ENCODE peak calls at places on chromosomes 12 and 14, in four cellular contexts. One of them, this sample, is unnamed.

GRCh38 chr14:98348505-98348904 is 923.5 kb downstream of the BCL11B start:
- DNase-seq in Caco-2: no peak
- DNase-seq in SK-N-SH: no peak
- DNase-seq in pancreas: no peak
- DNase-seq in this sample: no peak

GRCh38 chr12:89475203-89475990 is 49.2 kb downstream of the GALNT4 start:
- DNase-seq in Caco-2: no peak
- DNase-seq in pancreas: no peak
- DNase-seq in SK-N-SH: no peak
- DNase-seq in this sample: no peak

GRCh38 chr14:67285876-67286452 is 44.7 kb downstream of the PALS1 start:
- DNase-seq in pancreas: no peak
- DNase-seq in SK-N-SH: peak; percentile 29
- DNase-seq in Caco-2: peak; percentile 25
- DNase-seq in this sample: peak; percentile 64

GRCh38 chr14:68740798-68741480 is 51.9 kb downstream of the ZFP36L1 start:
- DNase-seq in Caco-2: no peak
- DNase-seq in pancreas: no peak
- DNase-seq in SK-N-SH: no peak
- DNase-seq in this sample: no peak

GRCh38 chr14:32561520-32561919 is 232.4 kb downstream of the AKAP6 start:
- DNase-seq in pancreas: no peak
- DNase-seq in SK-N-SH: no peak
- DNase-seq in Caco-2: no peak
- DNase-seq in this sample: peak; percentile 95

GRCh38 chr12:86052921-86053320 is 178.8 kb downstream of the NTS start:
- DNase-seq in Caco-2: no peak
- DNase-seq in pancreas: no peak
- DNase-seq in SK-N-SH: no peak
- DNase-seq in this sample: no peak

GRCh38 chr12:94285954-94286579 is 137.7 kb downstream of the PLXNC1 start:
- DNase-seq in SK-N-SH: no peak
- DNase-seq in Caco-2: no peak
- DNase-seq in pancreas: no peak
- DNase-seq in this sample: no peak

GRCh38 chr14:103732868-103733626 is 17.4 kb downstream of the ZFYVE21 start:
- DNase-seq in Caco-2: no peak
- DNase-seq in pancreas: no peak
- DNase-seq in SK-N-SH: no peak
- DNase-seq in this sample: no peak

GRCh38 chr14:61381589-61381988 is 60.2 kb downstream of the PRKCH start:
- DNase-seq in SK-N-SH: no peak
- DNase-seq in pancreas: peak; percentile 23
- DNase-seq in Caco-2: no peak
- DNase-seq in this sample: no peak

GRCh38 chr12:2609020-2609419 is 185.8 kb upstream of the FKBP4 start:
- DNase-seq in Caco-2: no peak
- DNase-seq in SK-N-SH: no peak
- DNase-seq in pancreas: no peak
- DNase-seq in this sample: no peak

GRCh38 chr14:96509457-96510090 is 7.4 kb downstream of the PAPOLA start:
- DNase-seq in pancreas: no peak
- DNase-seq in Caco-2: no peak
- DNase-seq in SK-N-SH: no peak
- DNase-seq in this sample: no peak

GRCh38 chr14:86838363-86838762 is 1154.6 kb downstream of the GALC start:
- DNase-seq in Caco-2: no peak
- DNase-seq in SK-N-SH: no peak
- DNase-seq in pancreas: no peak
- DNase-seq in this sample: no peak

GRCh38 chr12:49092816-49093406 is 1.7 kb downstream of the DHH start:
- DNase-seq in pancreas: no peak
- DNase-seq in SK-N-SH: no peak
- DNase-seq in Caco-2: no peak
- DNase-seq in this sample: no peak

GRCh38 chr12:102956738-102957338 is 636 bp upstream of the ASCL1 start:
- DNase-seq in Caco-2: no peak
- DNase-seq in SK-N-SH: no peak
- DNase-seq in pancreas: no peak
- DNase-seq in this sample: no peak

GRCh38 chr14:61557262-61557661 is 138.1 kb upstream of the HIF1A start:
- DNase-seq in SK-N-SH: no peak
- DNase-seq in Caco-2: no peak
- DNase-seq in pancreas: no peak
- DNase-seq in this sample: no peak

GRCh38 chr12:95802482-95803264 is 12.1 kb upstream of the NTN4 start:
- DNase-seq in pancreas: no peak
- DNase-seq in SK-N-SH: no peak
- DNase-seq in Caco-2: peak; percentile 78
- DNase-seq in this sample: peak; percentile 88

GRCh38 chr12:89690925-89691324 is 17.7 kb downstream of the ATP2B1 start:
- DNase-seq in SK-N-SH: no peak
- DNase-seq in pancreas: no peak
- DNase-seq in Caco-2: no peak
- DNase-seq in this sample: peak; percentile 31

GRCh38 chr14:74169906-74170305 is 69.3 kb upstream of the VSX2 start:
- DNase-seq in pancreas: no peak
- DNase-seq in Caco-2: no peak
- DNase-seq in SK-N-SH: no peak
- DNase-seq in this sample: no peak

GRCh38 chr12:116693259-116694227 is 44.3 kb downstream of the SPRING1 start:
- DNase-seq in pancreas: peak; percentile 31
- DNase-seq in SK-N-SH: peak; percentile 28
- DNase-seq in Caco-2: no peak
- DNase-seq in this sample: no peak
- TF ChIP-seq CTCF in pancreas: no peak
- TF ChIP-seq CTCF in SK-N-SH: no peak
- TF ChIP-seq CTCF in Caco-2: no peak
- TF ChIP-seq CTCF in this sample: no peak

DNA sequence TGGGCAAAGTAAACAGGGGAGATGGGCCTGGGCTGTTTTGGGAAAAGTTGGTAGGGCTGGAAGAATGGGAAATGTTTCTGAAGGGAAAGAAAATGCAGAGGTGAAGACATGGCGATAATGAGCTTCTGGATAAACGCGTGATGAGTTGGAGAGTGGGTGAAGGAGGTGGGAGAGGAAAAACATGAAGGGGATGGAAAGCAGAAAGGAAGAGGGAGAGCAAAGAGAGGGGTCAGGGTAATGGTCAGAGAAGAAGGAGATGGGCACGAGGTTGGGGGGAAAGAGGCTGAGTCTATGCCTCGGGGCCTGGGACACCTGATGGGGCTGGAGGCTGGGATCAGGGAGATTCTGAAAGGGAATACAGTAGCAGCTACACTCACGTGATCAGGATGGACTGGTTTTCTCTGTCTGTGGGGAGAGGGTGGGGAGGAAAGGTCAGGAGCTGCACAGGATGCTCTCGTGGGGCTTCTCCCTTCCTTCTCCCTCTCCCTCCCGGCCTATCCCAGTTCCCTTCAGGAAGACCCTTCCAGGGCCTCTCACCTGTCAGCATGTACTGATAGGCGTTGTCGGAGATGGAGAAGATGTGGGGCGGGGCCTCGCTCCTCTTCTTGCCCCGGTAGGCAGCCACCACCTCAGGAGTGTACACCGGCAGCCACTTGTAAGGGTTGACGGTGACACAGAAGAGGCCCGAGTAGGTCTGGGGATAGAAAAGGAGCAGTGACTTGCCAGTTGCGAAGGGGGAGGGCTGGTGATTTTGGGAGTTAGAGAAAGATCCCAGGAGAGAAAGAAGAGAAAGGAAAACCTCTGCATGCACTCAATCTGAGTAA is 3.1 kb downstream of the MYH7 start:
- DNase-seq in pancreas: no peak
- DNase-seq in Caco-2: no peak
- DNase-seq in SK-N-SH: no peak
- DNase-seq in this sample: no peak
- H3K4me3 ChIP-seq in pancreas: no peak overlapping the region
- H3K4me3 ChIP-seq in Caco-2: no peak overlapping the region
- H3K4me3 ChIP-seq in SK-N-SH: no peak overlapping the region
- H3K4me3 ChIP-seq in this sample: no peak overlapping the region

GRCh38 chr12:118374909-118375308 is 1.4 kb upstream of the SUDS3 start:
- DNase-seq in Caco-2: no peak
- DNase-seq in SK-N-SH: no peak
- DNase-seq in pancreas: no peak
- DNase-seq in this sample: peak; percentile 84

GRCh38 chr12:118376089-118377004 is at the start of gene SUDS3:
- DNase-seq in pancreas: peak; percentile 89
- DNase-seq in SK-N-SH: peak; percentile 90
- DNase-seq in Caco-2: peak; percentile 94
- DNase-seq in this sample: peak; percentile 63

GRCh38 chr12:118377891-118378470 is 1.6 kb downstream of the SUDS3 start:
- DNase-seq in pancreas: peak; percentile 32
- DNase-seq in Caco-2: peak; percentile 75
- DNase-seq in SK-N-SH: peak; percentile 73
- DNase-seq in this sample: peak; percentile 59

GRCh38 chr12:118375348-118375747 is 1.0 kb upstream of the SUDS3 start:
- DNase-seq in Caco-2: no peak
- DNase-seq in pancreas: no peak
- DNase-seq in SK-N-SH: no peak
- DNase-seq in this sample: no peak

GRCh38 chr12:118377005-118377890 is 893 bp downstream of the SUDS3 start:
- DNase-seq in SK-N-SH: peak; percentile 23
- DNase-seq in pancreas: no peak
- DNase-seq in Caco-2: no peak
- DNase-seq in this sample: no peak
- TF ChIP-seq CTCF in SK-N-SH: no peak
- TF ChIP-seq CTCF in pancreas: no peak
- TF ChIP-seq CTCF in Caco-2: no peak
- TF ChIP-seq CTCF in this sample: no peak

GRCh38 chr14:36661506-36662257 is at the start of gene PAX9:
- DNase-seq in SK-N-SH: peak; percentile 78
- DNase-seq in pancreas: peak; percentile 76
- DNase-seq in Caco-2: peak; percentile 95
- DNase-seq in this sample: peak; percentile 80
- H3K4me3 ChIP-seq in SK-N-SH: peak within 1 kb of the TSS; percentile 30
- H3K4me3 ChIP-seq in pancreas: peak within 1 kb of the TSS; percentile 19
- H3K4me3 ChIP-seq in Caco-2: peak within 1 kb of the TSS; percentile 64
- H3K4me3 ChIP-seq in this sample: peak within 1 kb of the TSS; percentile 68

GRCh38 chr14:26735811-26736210 is 138.0 kb upstream of the NOVA1 start:
- DNase-seq in SK-N-SH: no peak
- DNase-seq in Caco-2: no peak
- DNase-seq in pancreas: no peak
- DNase-seq in this sample: no peak
- TF ChIP-seq CTCF in SK-N-SH: no peak
- TF ChIP-seq CTCF in Caco-2: no peak
- TF ChIP-seq CTCF in pancreas: no peak
- TF ChIP-seq CTCF in this sample: no peak

GRCh38 chr12:76486011-76486410 is 73.6 kb downstream of the OSBPL8 start:
- DNase-seq in pancreas: no peak
- DNase-seq in Caco-2: no peak
- DNase-seq in SK-N-SH: no peak
- DNase-seq in this sample: no peak
- H3K4me3 ChIP-seq in pancreas: no peak overlapping the region
- H3K4me3 ChIP-seq in Caco-2: no peak overlapping the region
- H3K4me3 ChIP-seq in SK-N-SH: no peak overlapping the region
- H3K4me3 ChIP-seq in this sample: no peak overlapping the region

GRCh38 chr14:94129111-94129757 is at the start of gene IFI27L2:
- DNase-seq in SK-N-SH: peak; percentile 88
- DNase-seq in pancreas: peak; percentile 42
- DNase-seq in Caco-2: peak; percentile 50
- DNase-seq in this sample: peak; percentile 81
- TF ChIP-seq CTCF in SK-N-SH: peak; percentile 12
- TF ChIP-seq CTCF in pancreas: peak; percentile 13
- TF ChIP-seq CTCF in Caco-2: no peak
- TF ChIP-seq CTCF in this sample: peak; percentile 40

GRCh38 chr12:52401926-52402325 is 4.2 kb downstream of the KRT82 start:
- DNase-seq in pancreas: no peak
- DNase-seq in SK-N-SH: no peak
- DNase-seq in Caco-2: no peak
- DNase-seq in this sample: no peak

GRCh38 chr12:52402377-52402776 is 3.8 kb downstream of the KRT82 start:
- DNase-seq in pancreas: no peak
- DNase-seq in Caco-2: no peak
- DNase-seq in SK-N-SH: no peak
- DNase-seq in this sample: no peak

GRCh38 chr12:52401526-52401925 is 4.6 kb downstream of the KRT82 start:
- DNase-seq in pancreas: no peak
- DNase-seq in Caco-2: no peak
- DNase-seq in SK-N-SH: no peak
- DNase-seq in this sample: no peak

GRCh38 chr12:52399756-52400155 is 6.4 kb downstream of the KRT82 start:
- DNase-seq in Caco-2: no peak
- DNase-seq in pancreas: no peak
- DNase-seq in SK-N-SH: no peak
- DNase-seq in this sample: no peak

DNA sequence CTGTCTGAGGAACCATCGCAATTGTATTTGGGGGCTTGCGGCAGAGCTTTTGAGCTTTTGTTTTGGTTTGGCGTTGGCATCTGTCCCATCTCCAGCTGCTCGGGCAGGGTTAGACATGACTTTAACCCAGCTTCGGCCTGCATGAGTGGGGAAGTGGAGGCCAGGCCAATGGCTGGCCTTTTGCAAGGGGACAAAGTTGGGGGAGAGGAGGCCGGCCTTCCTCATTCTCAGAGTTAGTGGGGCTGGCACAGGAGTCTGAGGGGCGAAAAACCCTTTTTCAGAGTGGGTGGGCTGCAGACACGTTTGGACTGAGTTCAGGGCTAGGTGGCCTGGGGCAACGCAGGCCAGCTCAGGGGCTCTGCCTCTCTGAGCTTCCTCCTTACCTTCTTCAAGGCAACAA is 5.2 kb downstream of the KRT82 start:
- DNase-seq in SK-N-SH: no peak
- DNase-seq in Caco-2: no peak
- DNase-seq in pancreas: no peak
- DNase-seq in this sample: no peak
- H3K4me3 ChIP-seq in SK-N-SH: no peak overlapping the region
- H3K4me3 ChIP-seq in Caco-2: no peak overlapping the region
- H3K4me3 ChIP-seq in pancreas: no peak overlapping the region
- H3K4me3 ChIP-seq in this sample: no peak overlapping the region

GRCh38 chr12:121399391-121400331 is at the start of gene RNF34:
- DNase-seq in SK-N-SH: peak; percentile 96
- DNase-seq in pancreas: peak; percentile 99
- DNase-seq in Caco-2: peak; percentile 99
- DNase-seq in this sample: peak; percentile 97
- TF ChIP-seq CTCF in SK-N-SH: no peak
- TF ChIP-seq CTCF in pancreas: no peak
- TF ChIP-seq CTCF in Caco-2: no peak
- TF ChIP-seq CTCF in this sample: no peak